ENCODE peak calls at places on chromosomes 16 and 17, in five cellular contexts. F, H, G, A and J are unnamed samples.

GRCh38 chr17:64775701-64776570 is 113.8 kb upstream of the SMURF2 start:
- DNase-seq in F (no peak), H (no peak), G (no peak), A (no peak), J (no peak)

GRCh38 chr16:57675752-57676623 is 7.9 kb downstream of the ADGRG3 start:
- DNase-seq in F (no peak), H (no peak), G (no peak), A (no peak), J (no peak)

GRCh38 chr17:64984776-64985521 is 65.7 kb upstream of the LRRC37A3 start:
- DNase-seq in F (no peak), H (no peak), G (no peak), A (no peak), J (no peak)

GRCh38 chr16:2090819-2091721 is 43.3 kb downstream of the TSC2 start:
- DNase-seq in F (no peak), H (peak), G (no peak), A (no peak), J (peak)

GRCh38 chr17:49798182-49798581 is 9.7 kb downstream of the KAT7 start:
- DNase-seq in F (no peak), H (no peak), G (peak), A (no peak), J (no peak)

GRCh38 chr16:31335431-31335830 is 19.5 kb upstream of the ITGAX start:
- DNase-seq in F (no peak), H (no peak), G (no peak), A (no peak), J (no peak)

GRCh38 chr17:80296221-80296620 is 35.6 kb downstream of the RNF213 start:
- DNase-seq in F (no peak), H (no peak), G (no peak), A (no peak), J (no peak)

GRCh38 chr17:44137891-44138709 is 3.6 kb upstream of the HROB start:
- DNase-seq in F (peak), H (peak), G (peak), A (no peak), J (peak)

GRCh38 chr17:81217531-81217930 is 5.2 kb downstream of the CEP131 start:
- DNase-seq in F (no peak), H (no peak), G (no peak), A (no peak), J (no peak)

GRCh38 chr16:185213-185612 is 5.0 kb downstream of the HBQ1 start:
- DNase-seq in F (no peak), H (no peak), G (no peak), A (no peak), J (no peak)

GRCh38 chr17:55717898-55718735 is 4.5 kb downstream of the TMEM100 start:
- DNase-seq in F (peak), H (peak), G (no peak), A (no peak), J (peak)

GRCh38 chr17:22512997-22513538 is 820.7 kb downstream of the KCNJ18 start:
- DNase-seq in F (no peak), H (no peak), G (no peak), A (no peak), J (no peak)

GRCh38 chr16:1776991-1777374 is 4.0 kb upstream of the MRPS34 start:
- DNase-seq in F (no peak), H (no peak), G (no peak), A (no peak), J (no peak)

GRCh38 chr17:36544049-36544319 is 735 bp upstream of the GGNBP2 start:
- DNase-seq in F (no peak), H (peak), G (no peak), A (no peak), J (peak)

GRCh38 chr17:5758651-5759050 is 174.3 kb upstream of the NLRP1 start:
- DNase-seq in F (no peak), H (no peak), G (no peak), A (no peak), J (no peak)

GRCh38 chr16:84478172-84478948 is 26.1 kb downstream of the MEAK7 start:
- DNase-seq in F (no peak), H (no peak), G (peak), A (no peak), J (no peak)

GRCh38 chr16:71648921-71649320 is 22.9 kb downstream of the MARVELD3 start:
- DNase-seq in F (no peak), H (no peak), G (no peak), A (no peak), J (no peak)

GRCh38 chr17:36931697-36932382 is 5.4 kb upstream of the LHX1 start:
- DNase-seq in F (no peak), H (no peak), G (no peak), A (no peak), J (no peak)

GRCh38 chr16:81567987-81568748 is 123.6 kb downstream of the CMIP start:
- DNase-seq in F (peak), H (no peak), G (peak), A (no peak), J (peak)

GRCh38 chr16:68037820-68038597 is 14.9 kb downstream of the DUS2 start:
- DNase-seq in F (no peak), H (peak), G (no peak), A (no peak), J (no peak)

GRCh38 chr17:35372846-35373531 is 432 bp downstream of the SLFN11 start:
- DNase-seq in F (no peak), H (peak), G (peak), A (no peak), J (no peak)

GRCh38 chr17:63116967-63117366 is 150.9 kb downstream of the TANC2 start:
- DNase-seq in F (no peak), H (no peak), G (no peak), A (no peak), J (peak)

GRCh38 chr17:82884341-82884871 is 44.6 kb upstream of the ZNF750 start:
- DNase-seq in F (no peak), H (no peak), G (no peak), A (no peak), J (no peak)

GRCh38 chr17:3887811-3888210 is 5.0 kb downstream of the CAMKK1 start:
- DNase-seq in F (no peak), H (no peak), G (no peak), A (no peak), J (no peak)

GRCh38 chr16:7938175-7938574 is 605.5 kb downstream of the RBFOX1 start:
- DNase-seq in F (no peak), H (no peak), G (no peak), A (no peak), J (no peak)

GRCh38 chr16:30063893-30064745 is 1.4 kb upstream of the ALDOA start:
- DNase-seq in F (peak), H (peak), G (no peak), A (peak), J (no peak)

GRCh38 chr16:31427441-31428276 is 501 bp downstream of the COX6A2 start:
- DNase-seq in F (peak), H (peak), G (peak), A (peak), J (peak)

GRCh38 chr16:85394511-85395206 is 218.5 kb upstream of the GSE1 start:
- DNase-seq in F (no peak), H (no peak), G (no peak), A (no peak), J (no peak)

GRCh38 chr17:37131064-37131463 is 182.3 kb downstream of the AATF start:
- DNase-seq in F (no peak), H (no peak), G (peak), A (no peak), J (no peak)

GRCh38 chr17:49170216-49170615 is 37.6 kb downstream of the B4GALNT2 start:
- DNase-seq in F (no peak), H (no peak), G (no peak), A (no peak), J (no peak)

GRCh38 chr17:28405632-28406477 is at the start of gene SLC46A1:
- DNase-seq in F (peak), H (peak), G (peak), A (peak), J (no peak)